ENCODE peak calls at places on chromosomes 2 and 18, in five cellular contexts. One of them, this sample, is unnamed.

GRCh38 chr2:107992069-107992468 is 5.7 kb downstream of the SLC5A7 start:
- DNase-seq in RWPE1: no peak
- DNase-seq in NCI-H524: no peak
- DNase-seq in AG04450: no peak
- DNase-seq in neuronal stem cell: no peak
- DNase-seq in this sample: no peak

GRCh38 chr2:233968556-233968955 is 51.4 kb downstream of the TRPM8 start:
- DNase-seq in RWPE1: no peak
- DNase-seq in NCI-H524: no peak
- DNase-seq in AG04450: no peak
- DNase-seq in neuronal stem cell: no peak
- DNase-seq in this sample: no peak

GRCh38 chr18:12296087-12296403 is 12.0 kb upstream of the TUBB6 start:
- DNase-seq in RWPE1: no peak
- DNase-seq in NCI-H524: no peak
- DNase-seq in AG04450: no peak
- DNase-seq in neuronal stem cell: no peak
- DNase-seq in this sample: no peak

GRCh38 chr2:120662046-120662445 is 73.6 kb upstream of the GLI2 start:
- DNase-seq in RWPE1: no peak
- DNase-seq in NCI-H524: no peak
- DNase-seq in AG04450: no peak
- DNase-seq in neuronal stem cell: no peak
- DNase-seq in this sample: no peak

GRCh38 chr2:8623958-8624591 is 57.8 kb upstream of the ID2 start:
- DNase-seq in RWPE1: no peak
- DNase-seq in NCI-H524: no peak
- DNase-seq in AG04450: no peak
- DNase-seq in neuronal stem cell: no peak
- DNase-seq in this sample: no peak

GRCh38 chr2:73006969-73007710 is 64.4 kb downstream of the SFXN5 start:
- DNase-seq in RWPE1: no peak
- DNase-seq in NCI-H524: no peak
- DNase-seq in AG04450: no peak
- DNase-seq in neuronal stem cell: no peak
- DNase-seq in this sample: no peak

GRCh38 chr2:170493698-170494097 is 221.4 kb upstream of the SP5 start:
- DNase-seq in RWPE1: no peak
- DNase-seq in NCI-H524: no peak
- DNase-seq in AG04450: no peak
- DNase-seq in neuronal stem cell: no peak
- DNase-seq in this sample: no peak

GRCh38 chr2:176638167-176639015 is 369.1 kb downstream of the MTX2 start:
- DNase-seq in RWPE1: peak
- DNase-seq in NCI-H524: peak
- DNase-seq in AG04450: peak
- DNase-seq in neuronal stem cell: peak
- DNase-seq in this sample: peak

GRCh38 chr2:65661980-65662653 is 229.7 kb upstream of the SPRED2 start:
- DNase-seq in RWPE1: no peak
- DNase-seq in NCI-H524: no peak
- DNase-seq in AG04450: no peak
- DNase-seq in neuronal stem cell: no peak
- DNase-seq in this sample: no peak

GRCh38 chr2:103152556-103152955 is 390.7 kb downstream of the TMEM182 start:
- DNase-seq in RWPE1: no peak
- DNase-seq in NCI-H524: no peak
- DNase-seq in AG04450: no peak
- DNase-seq in neuronal stem cell: no peak
- DNase-seq in this sample: no peak

GRCh38 chr2:32479224-32479623 is 122.4 kb downstream of the BIRC6 start:
- DNase-seq in RWPE1: no peak
- DNase-seq in NCI-H524: no peak
- DNase-seq in AG04450: no peak
- DNase-seq in neuronal stem cell: no peak
- DNase-seq in this sample: no peak

GRCh38 chr2:183229386-183229785 is 105.1 kb downstream of the NUP35 start:
- DNase-seq in RWPE1: no peak
- DNase-seq in NCI-H524: no peak
- DNase-seq in AG04450: no peak
- DNase-seq in neuronal stem cell: no peak
- DNase-seq in this sample: no peak

GRCh38 chr2:234494361-234495075 is 2.4 kb downstream of the ARL4C start:
- DNase-seq in RWPE1: peak
- DNase-seq in NCI-H524: peak
- DNase-seq in AG04450: no peak
- DNase-seq in neuronal stem cell: peak
- DNase-seq in this sample: no peak

GRCh38 chr2:156901373-156902031 is 356.0 kb upstream of the GALNT5 start:
- DNase-seq in RWPE1: no peak
- DNase-seq in NCI-H524: no peak
- DNase-seq in AG04450: no peak
- DNase-seq in neuronal stem cell: no peak
- DNase-seq in this sample: no peak

GRCh38 chr2:83742117-83742782 is 716.8 kb downstream of the SUCLG1 start:
- DNase-seq in RWPE1: peak
- DNase-seq in NCI-H524: no peak
- DNase-seq in AG04450: no peak
- DNase-seq in neuronal stem cell: no peak
- DNase-seq in this sample: peak

GRCh38 chr2:9256570-9257043 is 50.0 kb downstream of the ASAP2 start:
- DNase-seq in RWPE1: no peak
- DNase-seq in NCI-H524: peak
- DNase-seq in AG04450: no peak
- DNase-seq in neuronal stem cell: no peak
- DNase-seq in this sample: peak

GRCh38 chr18:13070460-13070859 is 79.3 kb downstream of the CEP192 start:
- DNase-seq in RWPE1: no peak
- DNase-seq in NCI-H524: no peak
- DNase-seq in AG04450: no peak
- DNase-seq in neuronal stem cell: no peak
- DNase-seq in this sample: no peak

GRCh38 chr18:73340135-73340934 is 472.5 kb upstream of the NETO1 start:
- DNase-seq in RWPE1: peak
- DNase-seq in NCI-H524: no peak
- DNase-seq in AG04450: no peak
- DNase-seq in neuronal stem cell: no peak
- DNase-seq in this sample: no peak

This sample was measured in NCI-H1694.